ENCODE peak calls at places on chromosomes 16 and 17, in five cellular contexts. O is H1; J is GM23248; N is CD4-positive, alpha-beta T cell; Z is endodermal cell. S is an unnamed sample.

GRCh38 chr17:43683928-43684653 is 22.4 kb upstream of the MEOX1 start:
- DNase-seq in O (no peak), J (no peak), N (no peak), Z (no peak), S (no peak)

GRCh38 chr17:68403122-68403521 is 54.2 kb downstream of the WIPI1 start:
- DNase-seq in O (no peak), J (peak; percentile 29), N (no peak), Z (peak; percentile 7), S (no peak)

GRCh38 chr17:27319536-27320221 is 25.8 kb downstream of the WSB1 start:
- DNase-seq in O (no peak), J (peak; percentile 80), N (no peak), Z (no peak), S (peak; percentile 71)

GRCh38 chr16:64586756-64587155 is 535.1 kb downstream of the CDH11 start:
- DNase-seq in O (no peak), J (no peak), N (no peak), Z (peak; percentile 45), S (no peak)

GRCh38 chr17:337453-337852 is 15.2 kb downstream of the RPH3AL start:
- DNase-seq in O (no peak), J (no peak), N (no peak), Z (peak; percentile 40), S (no peak)

GRCh38 chr16:81451753-81452680 is 7.4 kb downstream of the CMIP start:
- DNase-seq in O (no peak), J (no peak), N (no peak), Z (peak; percentile 61), S (no peak)

GRCh38 chr16:83271123-83271522 is 536.7 kb upstream of the HSBP1 start:
- DNase-seq in O (no peak), J (no peak), N (no peak), Z (no peak), S (no peak)

GRCh38 chr16:79618712-79619050 is 18.1 kb upstream of the MAF start:
- DNase-seq in O (no peak), J (no peak), N (no peak), Z (no peak), S (no peak)

GRCh38 chr16:77871932-77872331 is 83.6 kb downstream of the VAT1L start:
- DNase-seq in O (no peak), J (no peak), N (no peak), Z (no peak), S (no peak)

GRCh38 chr17:47952181-47953021 is 5.3 kb downstream of the PRR15L start:
- DNase-seq in O (no peak), J (no peak), N (no peak), Z (peak; percentile 52), S (no peak)

GRCh38 chr16:65301029-65301428 is 179.2 kb upstream of the CDH11 start:
- DNase-seq in O (no peak), J (no peak), N (no peak), Z (no peak), S (no peak)

GRCh38 chr16:14388243-14388642 is 241.8 kb downstream of the PARN start:
- DNase-seq in O (no peak), J (no peak), N (no peak), Z (no peak), S (no peak)

GRCh38 chr16:55370762-55371482 is 46.9 kb downstream of the IRX6 start:
- DNase-seq in O (peak; percentile 27), J (peak; percentile 79), N (no peak), Z (peak; percentile 90), S (peak; percentile 72)

GRCh38 chr17:13694934-13695333 is 93.2 kb upstream of the HS3ST3A1 start:
- DNase-seq in O (no peak), J (no peak), N (no peak), Z (no peak), S (no peak)

GRCh38 chr17:19991252-19991885 is 13.7 kb upstream of the AKAP10 start:
- DNase-seq in O (no peak), J (no peak), N (no peak), Z (peak; percentile 44), S (no peak)

GRCh38 chr17:4038076-4038475 is 73.8 kb upstream of the ATP2A3 start:
- DNase-seq in O (no peak), J (no peak), N (no peak), Z (no peak), S (no peak)

GRCh38 chr16:53773150-53773846 is 69.3 kb downstream of the FTO start:
- DNase-seq in O (no peak), J (peak; percentile 86), N (no peak), Z (peak; percentile 68), S (no peak)

GRCh38 chr16:77037696-77038347 is 153.2 kb upstream of the MON1B start:
- DNase-seq in O (no peak), J (no peak), N (no peak), Z (peak; percentile 50), S (no peak)

GRCh38 chr17:45425125-45425983 is 7.3 kb downstream of the ARHGAP27 start:
- DNase-seq in O (peak; percentile 86), J (peak; percentile 66), N (peak; percentile 30), Z (peak; percentile 99), S (no peak)

GRCh38 chr16:27370318-27370717 is 31.7 kb upstream of the IL21R start:
- DNase-seq in O (no peak), J (no peak), N (no peak), Z (no peak), S (no peak)

GRCh38 chr17:47990962-47991731 is 20.2 kb downstream of the CDK5RAP3 start:
- DNase-seq in O (no peak), J (peak; percentile 23), N (no peak), Z (peak; percentile 77), S (no peak)

GRCh38 chr16:27925612-27926011 is 137.9 kb downstream of the GSG1L start:
- DNase-seq in O (no peak), J (no peak), N (no peak), Z (no peak), S (peak; percentile 16)

GRCh38 chr17:49741009-49741691 is 22.8 kb downstream of the FAM117A start:
- DNase-seq in O (no peak), J (peak; percentile 71), N (no peak), Z (no peak), S (no peak)

GRCh38 chr16:14284930-14285541 is 213.9 kb downstream of the MRTFB start:
- DNase-seq in O (no peak), J (peak; percentile 86), N (no peak), Z (no peak), S (no peak)

GRCh38 chr16:27600386-27600785 is 50.4 kb downstream of the KATNIP start:
- DNase-seq in O (no peak), J (no peak), N (no peak), Z (peak; percentile 76), S (no peak)

GRCh38 chr17:47776330-47777197 is 43.5 kb downstream of the TBX21 start:
- DNase-seq in O (no peak), J (peak; percentile 66), N (no peak), Z (peak; percentile 70), S (no peak)

GRCh38 chr17:3685174-3685812 is 10.7 kb downstream of the P2RX5 start:
- DNase-seq in O (no peak), J (no peak), N (no peak), Z (peak; percentile 54), S (no peak)

GRCh38 chr17:19301274-19301946 is 61.1 kb downstream of the B9D1 start:
- DNase-seq in O (no peak), J (no peak), N (no peak), Z (no peak), S (no peak)

DNA sequence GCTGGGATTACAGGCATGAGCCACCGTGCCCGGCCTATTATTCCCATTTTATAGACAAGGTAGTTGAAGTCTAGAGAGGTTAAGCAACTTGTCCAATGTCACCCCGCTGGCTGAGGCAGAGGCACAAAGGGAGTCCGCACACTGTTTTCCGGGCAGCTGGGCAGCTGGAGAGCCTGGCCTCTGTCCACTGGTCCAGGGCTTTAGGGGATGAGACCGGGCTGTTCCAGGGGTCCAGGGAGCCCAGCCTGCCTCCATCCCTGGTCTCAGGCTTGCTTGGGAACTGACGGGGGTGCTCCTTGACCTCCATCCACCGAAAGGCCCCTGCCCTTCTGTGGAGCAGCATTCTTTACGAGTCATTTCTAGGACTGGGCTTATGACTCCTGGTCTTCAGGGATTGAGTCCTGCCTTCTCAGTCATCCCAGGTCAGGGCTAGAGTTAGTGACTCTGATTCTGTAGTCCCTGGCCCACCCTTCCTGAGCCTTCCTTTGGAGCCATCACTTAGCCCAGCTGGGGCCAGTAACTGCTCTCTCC is 37.5 kb downstream of the SOCS3 start:
- DNase-seq in O (no peak), J (peak; percentile 75), N (no peak), Z (no peak), S (no peak)
- H3K27ac ChIP-seq in O (no peak overlapping the region), J (peak overlapping the region; percentile 36), N (no peak overlapping the region), Z (no peak overlapping the region), S (no peak overlapping the region)

DNA sequence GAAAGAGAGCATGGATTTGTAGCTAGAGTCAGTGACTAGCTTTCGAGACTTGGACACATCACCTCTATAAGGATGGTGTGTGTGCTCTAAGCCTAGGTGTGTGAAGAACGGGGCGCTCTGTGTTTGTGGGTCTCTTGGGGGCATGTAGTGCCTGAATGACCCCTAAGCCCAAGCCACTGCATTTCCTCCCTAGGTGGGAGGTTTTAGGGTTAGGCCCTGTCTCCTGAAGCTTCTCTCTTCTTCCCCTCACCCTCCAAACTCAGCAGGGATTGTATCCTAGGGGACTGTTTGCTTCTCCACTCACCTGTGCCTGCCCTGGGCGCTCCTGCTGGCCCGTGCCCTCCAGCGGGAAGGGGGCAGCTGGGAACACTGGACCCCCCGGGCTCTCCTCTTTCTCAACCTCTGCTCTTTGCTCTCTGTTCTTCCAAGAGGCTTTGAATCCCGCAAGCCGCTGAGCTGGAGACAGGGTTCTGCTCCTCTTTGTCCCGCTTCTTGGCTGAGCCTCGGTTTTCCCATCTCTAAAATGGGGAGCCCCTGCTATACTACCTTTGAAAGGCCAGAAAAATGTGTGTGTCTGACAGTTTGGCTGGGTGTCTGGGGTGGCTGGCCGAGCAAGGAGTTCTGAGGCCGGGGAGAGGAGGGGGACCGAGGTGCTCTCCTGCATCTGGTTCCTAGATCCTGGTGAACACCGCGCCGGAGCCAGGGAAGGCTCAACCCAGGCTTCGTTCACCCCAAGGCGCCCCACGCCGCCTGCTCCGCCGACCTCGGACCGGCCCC is 810 bp downstream of the CYGB start:
- DNase-seq in O (no peak), J (no peak), N (no peak), Z (no peak), S (no peak)
- H3K27ac ChIP-seq in O (no peak overlapping the region), J (no peak overlapping the region), N (no peak overlapping the region), Z (no peak overlapping the region), S (peak overlapping the region; percentile 57)

DNA sequence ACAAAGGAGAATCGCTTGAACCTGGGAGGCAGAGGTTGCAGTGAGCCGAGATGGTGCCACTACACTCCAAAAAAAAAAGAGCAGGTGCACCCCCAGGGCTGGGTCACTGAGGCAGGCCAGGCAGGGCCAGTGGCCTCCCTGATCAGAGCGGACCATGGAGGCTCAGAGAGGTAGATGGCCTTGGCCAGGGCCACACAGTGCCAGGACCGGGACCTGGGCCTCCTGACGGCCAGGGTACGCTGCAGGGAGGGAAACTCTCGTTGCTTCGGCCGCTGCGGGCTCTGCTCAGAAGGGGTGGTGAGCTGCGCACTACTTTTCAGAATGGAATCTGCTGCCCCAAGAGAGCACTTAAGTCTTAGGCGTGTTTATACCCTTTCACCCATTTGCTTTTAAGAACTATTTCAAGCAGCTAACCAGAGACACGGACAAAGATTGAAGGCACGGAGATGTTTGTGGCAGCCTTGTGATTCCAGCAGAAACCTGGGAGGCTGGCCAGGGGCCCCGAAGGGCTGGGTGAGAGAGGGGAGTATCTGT is 17.1 kb downstream of the MYO1C start:
- DNase-seq in O (no peak), J (no peak), N (no peak), Z (no peak), S (no peak)
- H3K27ac ChIP-seq in O (no peak overlapping the region), J (no peak overlapping the region), N (no peak overlapping the region), Z (no peak overlapping the region), S (no peak overlapping the region)

DNA sequence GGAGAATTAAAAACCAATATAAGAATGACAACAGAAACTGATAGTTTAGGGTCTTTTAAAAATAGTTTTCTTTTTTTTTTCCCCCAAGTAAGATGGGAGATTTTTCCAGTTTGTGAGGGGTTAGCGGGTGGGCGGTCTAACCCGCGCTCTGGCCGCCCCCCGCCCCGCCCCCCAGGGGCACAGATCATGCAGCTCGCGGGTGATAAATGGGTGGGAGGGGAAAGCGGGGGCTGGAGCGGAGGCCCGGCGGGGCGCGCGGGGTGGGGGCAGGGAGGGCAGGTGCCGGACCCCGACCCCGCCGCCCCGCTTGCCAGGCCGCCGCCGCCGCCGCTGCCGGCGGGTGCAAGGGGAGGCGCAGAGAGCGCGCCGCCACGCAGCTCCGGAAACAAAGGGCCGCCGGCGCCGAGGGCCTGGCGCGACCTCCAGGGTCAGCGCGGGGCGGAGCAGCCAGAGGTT is 60.1 kb upstream of the GSE1 start:
- DNase-seq in O (no peak), J (no peak), N (no peak), Z (no peak), S (no peak)
- H3K27ac ChIP-seq in O (no peak overlapping the region), J (peak overlapping the region; percentile 81), N (no peak overlapping the region), Z (peak overlapping the region; percentile 84), S (peak overlapping the region; percentile 89)

S was measured in dorsolateral prefrontal cortex.